ENCODE peak calls at places on chromosome 16, in five cellular contexts. One of them, this sample, is unnamed.
A peak's percentile ranks its signal among the peaks of the same experiment; 100 is the strongest.

GRCh38 chr16:20002936-20003335 is 70.8 kb downstream of the GPR139 start:
- DNase-seq in tibial artery: no peak
- DNase-seq in CD8-positive, alpha-beta T cell: no peak
- DNase-seq in bronchial epithelial cell: no peak
- DNase-seq in heart right ventricle: no peak
- DNase-seq in this sample: no peak

GRCh38 chr16:4244881-4245280 is 3.0 kb upstream of the SRL start:
- DNase-seq in CD8-positive, alpha-beta T cell: no peak
- DNase-seq in tibial artery: no peak
- DNase-seq in bronchial epithelial cell: no peak
- DNase-seq in heart right ventricle: no peak
- DNase-seq in this sample: no peak

GRCh38 chr16:2212362-2213324 is 2.0 kb upstream of the BRICD5 start:
- DNase-seq in heart right ventricle: peak; percentile 52
- DNase-seq in CD8-positive, alpha-beta T cell: no peak
- DNase-seq in bronchial epithelial cell: peak; percentile 22
- DNase-seq in tibial artery: no peak
- DNase-seq in this sample: no peak

GRCh38 chr16:57797526-57798266 is 4.6 kb downstream of the KIFC3 start:
- DNase-seq in bronchial epithelial cell: peak; percentile 78
- DNase-seq in tibial artery: no peak
- DNase-seq in CD8-positive, alpha-beta T cell: no peak
- DNase-seq in heart right ventricle: no peak
- DNase-seq in this sample: no peak

GRCh38 chr16:17471745-17472075 is 950 bp upstream of the XYLT1 start:
- DNase-seq in CD8-positive, alpha-beta T cell: no peak
- DNase-seq in tibial artery: no peak
- DNase-seq in bronchial epithelial cell: no peak
- DNase-seq in heart right ventricle: no peak
- DNase-seq in this sample: no peak

GRCh38 chr16:49075709-49076108 is 205.9 kb downstream of the CBLN1 start:
- DNase-seq in bronchial epithelial cell: no peak
- DNase-seq in CD8-positive, alpha-beta T cell: no peak
- DNase-seq in tibial artery: no peak
- DNase-seq in heart right ventricle: no peak
- DNase-seq in this sample: no peak

GRCh38 chr16:56923481-56923880 is 8.5 kb upstream of the HERPUD1 start:
- DNase-seq in heart right ventricle: no peak
- DNase-seq in bronchial epithelial cell: no peak
- DNase-seq in tibial artery: peak; percentile 17
- DNase-seq in CD8-positive, alpha-beta T cell: no peak
- DNase-seq in this sample: no peak

GRCh38 chr16:14364386-14365199 is 265.5 kb downstream of the PARN start:
- DNase-seq in tibial artery: no peak
- DNase-seq in heart right ventricle: no peak
- DNase-seq in bronchial epithelial cell: peak; percentile 90
- DNase-seq in CD8-positive, alpha-beta T cell: no peak
- DNase-seq in this sample: no peak

GRCh38 chr16:15972046-15972868 is 22.8 kb downstream of the ABCC1 start:
- DNase-seq in heart right ventricle: no peak
- DNase-seq in tibial artery: no peak
- DNase-seq in bronchial epithelial cell: no peak
- DNase-seq in CD8-positive, alpha-beta T cell: no peak
- DNase-seq in this sample: no peak

GRCh38 chr16:28981517-28981916 is 3.3 kb upstream of the LAT start:
- DNase-seq in bronchial epithelial cell: no peak
- DNase-seq in tibial artery: no peak
- DNase-seq in CD8-positive, alpha-beta T cell: peak; percentile 50
- DNase-seq in heart right ventricle: no peak
- DNase-seq in this sample: no peak

GRCh38 chr16:58678716-58679115 is 5.9 kb downstream of the SLC38A7 start:
- DNase-seq in tibial artery: no peak
- DNase-seq in CD8-positive, alpha-beta T cell: no peak
- DNase-seq in bronchial epithelial cell: peak; percentile 43
- DNase-seq in heart right ventricle: peak; percentile 52
- DNase-seq in this sample: no peak

GRCh38 chr16:55779391-55780094 is 53.4 kb downstream of the CES1 start:
- DNase-seq in CD8-positive, alpha-beta T cell: no peak
- DNase-seq in bronchial epithelial cell: no peak
- DNase-seq in heart right ventricle: no peak
- DNase-seq in tibial artery: no peak
- DNase-seq in this sample: no peak

GRCh38 chr16:86747761-86748160 is 169.4 kb downstream of the FOXL1 start:
- DNase-seq in heart right ventricle: no peak
- DNase-seq in tibial artery: peak; percentile 39
- DNase-seq in bronchial epithelial cell: no peak
- DNase-seq in CD8-positive, alpha-beta T cell: no peak
- DNase-seq in this sample: no peak

GRCh38 chr16:87252269-87252970 is 64.8 kb downstream of the C16orf95 start:
- DNase-seq in heart right ventricle: no peak
- DNase-seq in CD8-positive, alpha-beta T cell: no peak
- DNase-seq in bronchial epithelial cell: no peak
- DNase-seq in tibial artery: no peak
- DNase-seq in this sample: no peak

GRCh38 chr16:85086347-85087291 is 25.7 kb downstream of the CIBAR2 start:
- DNase-seq in bronchial epithelial cell: peak; percentile 64
- DNase-seq in tibial artery: peak; percentile 79
- DNase-seq in CD8-positive, alpha-beta T cell: peak; percentile 77
- DNase-seq in heart right ventricle: peak; percentile 55
- DNase-seq in this sample: peak; percentile 60

GRCh38 chr16:31502981-31503380 is 5.2 kb downstream of the RUSF1 start:
- DNase-seq in CD8-positive, alpha-beta T cell: no peak
- DNase-seq in heart right ventricle: no peak
- DNase-seq in tibial artery: no peak
- DNase-seq in bronchial epithelial cell: no peak
- DNase-seq in this sample: no peak

GRCh38 chr16:49016461-49016860 is 265.2 kb downstream of the CBLN1 start:
- DNase-seq in CD8-positive, alpha-beta T cell: no peak
- DNase-seq in heart right ventricle: no peak
- DNase-seq in bronchial epithelial cell: no peak
- DNase-seq in tibial artery: no peak
- DNase-seq in this sample: no peak

GRCh38 chr16:83900611-83901010 is 1.7 kb downstream of the MLYCD start:
- DNase-seq in CD8-positive, alpha-beta T cell: no peak
- DNase-seq in heart right ventricle: no peak
- DNase-seq in bronchial epithelial cell: no peak
- DNase-seq in tibial artery: no peak
- DNase-seq in this sample: no peak

GRCh38 chr16:12971216-12971615 is 69.8 kb downstream of the SHISA9 start:
- DNase-seq in bronchial epithelial cell: peak; percentile 17
- DNase-seq in tibial artery: no peak
- DNase-seq in heart right ventricle: peak; percentile 11
- DNase-seq in CD8-positive, alpha-beta T cell: no peak
- DNase-seq in this sample: no peak

GRCh38 chr16:20976568-20976967 is 76.0 kb downstream of the LYRM1 start:
- DNase-seq in tibial artery: no peak
- DNase-seq in bronchial epithelial cell: no peak
- DNase-seq in CD8-positive, alpha-beta T cell: no peak
- DNase-seq in heart right ventricle: no peak
- DNase-seq in this sample: no peak

GRCh38 chr16:16102738-16103137 is 120.6 kb downstream of the ABCC6 start:
- DNase-seq in bronchial epithelial cell: no peak
- DNase-seq in heart right ventricle: no peak
- DNase-seq in tibial artery: no peak
- DNase-seq in CD8-positive, alpha-beta T cell: no peak
- DNase-seq in this sample: no peak

GRCh38 chr16:81585785-81586184 is 141.2 kb downstream of the CMIP start:
- DNase-seq in CD8-positive, alpha-beta T cell: no peak
- DNase-seq in bronchial epithelial cell: no peak
- DNase-seq in tibial artery: no peak
- DNase-seq in heart right ventricle: no peak
- DNase-seq in this sample: no peak

GRCh38 chr16:16045879-16046278 is 96.5 kb downstream of the ABCC1 start:
- DNase-seq in bronchial epithelial cell: no peak
- DNase-seq in CD8-positive, alpha-beta T cell: peak; percentile 37
- DNase-seq in heart right ventricle: no peak
- DNase-seq in tibial artery: no peak
- DNase-seq in this sample: no peak

GRCh38 chr16:29757950-29758466 is 12.2 kb upstream of the C16orf54 start:
- DNase-seq in bronchial epithelial cell: no peak
- DNase-seq in CD8-positive, alpha-beta T cell: no peak
- DNase-seq in tibial artery: no peak
- DNase-seq in heart right ventricle: no peak
- DNase-seq in this sample: no peak

GRCh38 chr16:85810742-85811115 is 11.2 kb downstream of the COX4I1 start:
- DNase-seq in tibial artery: peak; percentile 40
- DNase-seq in heart right ventricle: no peak
- DNase-seq in CD8-positive, alpha-beta T cell: no peak
- DNase-seq in bronchial epithelial cell: no peak
- DNase-seq in this sample: no peak

GRCh38 chr16:59412275-59412841 is 678.2 kb upstream of the GOT2 start:
- DNase-seq in tibial artery: no peak
- DNase-seq in heart right ventricle: no peak
- DNase-seq in CD8-positive, alpha-beta T cell: no peak
- DNase-seq in bronchial epithelial cell: no peak
- DNase-seq in this sample: no peak

GRCh38 chr16:3097266-3097665 is 1.8 kb downstream of the ZSCAN10 start:
- DNase-seq in bronchial epithelial cell: no peak
- DNase-seq in CD8-positive, alpha-beta T cell: no peak
- DNase-seq in tibial artery: no peak
- DNase-seq in heart right ventricle: no peak
- DNase-seq in this sample: no peak

GRCh38 chr16:1870365-1871082 is 1.4 kb downstream of the MEIOB start:
- DNase-seq in bronchial epithelial cell: peak; percentile 95
- DNase-seq in tibial artery: no peak
- DNase-seq in CD8-positive, alpha-beta T cell: no peak
- DNase-seq in heart right ventricle: no peak
- DNase-seq in this sample: no peak

GRCh38 chr16:66741131-66741900 is 10.1 kb downstream of the DYNC1LI2 start:
- DNase-seq in bronchial epithelial cell: peak; percentile 88
- DNase-seq in tibial artery: peak; percentile 95
- DNase-seq in heart right ventricle: peak; percentile 97
- DNase-seq in CD8-positive, alpha-beta T cell: no peak
- DNase-seq in this sample: no peak

GRCh38 chr16:51085271-51085670 is 65.8 kb downstream of the SALL1 start:
- DNase-seq in bronchial epithelial cell: no peak
- DNase-seq in CD8-positive, alpha-beta T cell: no peak
- DNase-seq in heart right ventricle: no peak
- DNase-seq in tibial artery: no peak
- DNase-seq in this sample: no peak

GRCh38 chr16:64356267-64356666 is 765.6 kb downstream of the CDH11 start:
- DNase-seq in bronchial epithelial cell: peak; percentile 64
- DNase-seq in CD8-positive, alpha-beta T cell: no peak
- DNase-seq in tibial artery: no peak
- DNase-seq in heart right ventricle: no peak
- DNase-seq in this sample: no peak

GRCh38 chr16:8774208-8774607 is 23.2 kb downstream of the TMEM186 start:
- DNase-seq in CD8-positive, alpha-beta T cell: no peak
- DNase-seq in tibial artery: no peak
- DNase-seq in heart right ventricle: no peak
- DNase-seq in bronchial epithelial cell: no peak
- DNase-seq in this sample: no peak

GRCh38 chr16:88800277-88800592 is 3.4 kb upstream of the CDT1 start:
- DNase-seq in CD8-positive, alpha-beta T cell: no peak
- DNase-seq in bronchial epithelial cell: no peak
- DNase-seq in heart right ventricle: no peak
- DNase-seq in tibial artery: no peak
- DNase-seq in this sample: no peak

GRCh38 chr16:88798772-88799455 is 4.7 kb upstream of the CDT1 start:
- DNase-seq in heart right ventricle: no peak
- DNase-seq in tibial artery: no peak
- DNase-seq in bronchial epithelial cell: no peak
- DNase-seq in CD8-positive, alpha-beta T cell: no peak
- DNase-seq in this sample: no peak

GRCh38 chr16:88796278-88796677 is 7.3 kb upstream of the CDT1 start:
- DNase-seq in CD8-positive, alpha-beta T cell: no peak
- DNase-seq in heart right ventricle: no peak
- DNase-seq in bronchial epithelial cell: no peak
- DNase-seq in tibial artery: no peak
- DNase-seq in this sample: no peak

GRCh38 chr16:88799569-88800276 is 3.9 kb upstream of the CDT1 start:
- DNase-seq in heart right ventricle: no peak
- DNase-seq in tibial artery: peak; percentile 59
- DNase-seq in bronchial epithelial cell: no peak
- DNase-seq in CD8-positive, alpha-beta T cell: peak; percentile 34
- DNase-seq in this sample: no peak

GRCh38 chr16:88798073-88798472 is 5.5 kb upstream of the CDT1 start:
- DNase-seq in heart right ventricle: no peak
- DNase-seq in CD8-positive, alpha-beta T cell: no peak
- DNase-seq in tibial artery: no peak
- DNase-seq in bronchial epithelial cell: no peak
- DNase-seq in this sample: no peak
- H3K4me3 ChIP-seq in heart right ventricle: no peak overlapping the region
- H3K4me3 ChIP-seq in CD8-positive, alpha-beta T cell: no peak overlapping the region
- H3K4me3 ChIP-seq in tibial artery: no peak overlapping the region
- H3K4me3 ChIP-seq in bronchial epithelial cell: no peak overlapping the region
- H3K4me3 ChIP-seq in this sample: no peak overlapping the region

DNA sequence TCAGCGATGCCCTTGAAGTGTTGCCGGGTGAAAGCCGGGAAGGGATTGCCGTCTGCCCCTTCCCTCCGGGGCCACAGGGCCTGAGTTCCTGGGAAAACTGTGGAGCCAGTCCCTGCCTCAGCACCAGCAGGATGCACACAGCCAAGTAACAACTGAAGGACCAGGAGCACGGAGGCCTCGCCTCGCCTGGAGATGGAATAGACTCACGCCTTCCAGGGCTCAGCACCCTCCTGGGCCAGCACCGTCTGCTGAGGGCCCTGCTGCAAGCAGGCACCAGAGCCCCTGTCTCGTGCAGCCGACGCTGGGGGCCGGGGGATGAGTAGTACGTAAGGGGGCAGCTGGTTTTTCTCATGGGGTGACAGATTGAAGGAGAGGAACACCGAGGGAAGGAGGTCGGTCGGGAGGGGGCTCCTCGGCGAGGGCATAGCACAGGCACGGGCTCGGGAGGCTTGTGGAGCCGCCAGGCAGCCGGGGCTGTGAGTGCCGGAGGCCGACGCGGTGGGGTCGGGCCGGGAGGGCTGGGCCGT is 6.4 kb downstream of the CBFA2T3 start:
- DNase-seq in CD8-positive, alpha-beta T cell: no peak
- DNase-seq in tibial artery: no peak
- DNase-seq in heart right ventricle: no peak
- DNase-seq in bronchial epithelial cell: no peak
- DNase-seq in this sample: no peak
- H3K27me3 ChIP-seq in CD8-positive, alpha-beta T cell: no peaks in the 10 kb centered on the region
- H3K27me3 ChIP-seq in tibial artery: no peaks in the 10 kb centered on the region
- H3K27me3 ChIP-seq in heart right ventricle: no peaks in the 10 kb centered on the region
- H3K27me3 ChIP-seq in bronchial epithelial cell: peaks cover 3% of the 10 kb centered on the region
- H3K27me3 ChIP-seq in this sample: no peaks in the 10 kb centered on the region

DNA sequence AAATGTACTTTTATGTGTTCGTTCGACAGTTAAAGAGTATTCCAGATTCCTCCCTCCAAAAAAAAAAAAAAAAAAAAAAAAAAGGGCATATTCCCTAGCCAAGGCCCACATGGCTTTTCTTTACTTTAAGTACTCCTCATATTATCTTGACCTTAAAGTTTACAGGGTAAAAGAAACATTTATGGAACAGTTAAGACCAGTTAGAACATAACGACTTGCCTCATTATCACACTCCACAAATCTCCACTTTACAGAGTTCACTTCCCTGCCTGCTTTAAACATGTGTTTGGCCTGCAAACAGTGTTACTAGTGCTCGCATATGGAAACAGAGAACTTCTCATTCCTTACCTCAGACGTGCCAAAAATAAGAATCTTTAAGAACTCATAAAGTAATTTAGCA is 159.2 kb downstream of the WWOX start:
- DNase-seq in heart right ventricle: no peak
- DNase-seq in bronchial epithelial cell: no peak
- DNase-seq in tibial artery: no peak
- DNase-seq in CD8-positive, alpha-beta T cell: no peak
- DNase-seq in this sample: no peak
- TF ChIP-seq CTCF in heart right ventricle: no peak
- TF ChIP-seq CTCF in bronchial epithelial cell: no peak
- TF ChIP-seq CTCF in tibial artery: no peak
- TF ChIP-seq CTCF in CD8-positive, alpha-beta T cell: no peak
- TF ChIP-seq CTCF in this sample: no peak

GRCh38 chr16:68083861-68084503 is 1.2 kb upstream of the NFATC3 start:
- DNase-seq in tibial artery: no peak
- DNase-seq in heart right ventricle: no peak
- DNase-seq in CD8-positive, alpha-beta T cell: no peak
- DNase-seq in bronchial epithelial cell: no peak
- DNase-seq in this sample: no peak
- H3K4me3 ChIP-seq in tibial artery: peak overlapping the region; percentile 77
- H3K4me3 ChIP-seq in heart right ventricle: peak overlapping the region; percentile 70
- H3K4me3 ChIP-seq in CD8-positive, alpha-beta T cell: peak overlapping the region; percentile 97
- H3K4me3 ChIP-seq in bronchial epithelial cell: peak overlapping the region; percentile 62
- H3K4me3 ChIP-seq in this sample: no peak overlapping the region

This sample was measured in GM06990.